ENCODE peak calls at places on chromosomes 3 and 15, in seven cellular contexts. One of them, this sample, is unnamed.

GRCh38 chr3:13307041-13307440 is 113.1 kb downstream of the NUP210 start:
- DNase-seq in HFF-Myc: no peak
- DNase-seq in SK-N-SH: no peak
- DNase-seq in foreskin fibroblast: no peak
- DNase-seq in psoas muscle: no peak
- DNase-seq in body of pancreas: peak
- DNase-seq in AG04450: no peak
- DNase-seq in this sample: no peak

GRCh38 chr3:178257491-178257890 is 278.7 kb upstream of the KCNMB2 start:
- DNase-seq in HFF-Myc: no peak
- DNase-seq in SK-N-SH: no peak
- DNase-seq in foreskin fibroblast: no peak
- DNase-seq in psoas muscle: no peak
- DNase-seq in body of pancreas: no peak
- DNase-seq in AG04450: no peak
- DNase-seq in this sample: no peak

GRCh38 chr3:197802505-197803459 is 11.7 kb downstream of the LRCH3 start:
- DNase-seq in HFF-Myc: no peak
- DNase-seq in SK-N-SH: no peak
- DNase-seq in foreskin fibroblast: no peak
- DNase-seq in psoas muscle: no peak
- DNase-seq in body of pancreas: no peak
- DNase-seq in AG04450: no peak
- DNase-seq in this sample: no peak

GRCh38 chr3:81651139-81651538 is 110.3 kb downstream of the GBE1 start:
- DNase-seq in HFF-Myc: no peak
- DNase-seq in SK-N-SH: no peak
- DNase-seq in foreskin fibroblast: no peak
- DNase-seq in psoas muscle: no peak
- DNase-seq in body of pancreas: no peak
- DNase-seq in AG04450: no peak
- DNase-seq in this sample: no peak

GRCh38 chr3:50195501-50196252 is 4.3 kb downstream of the GNAT1 start:
- DNase-seq in HFF-Myc: no peak
- DNase-seq in SK-N-SH: no peak
- DNase-seq in foreskin fibroblast: no peak
- DNase-seq in psoas muscle: no peak
- DNase-seq in body of pancreas: no peak
- DNase-seq in AG04450: no peak
- DNase-seq in this sample: no peak

GRCh38 chr3:141740349-141740748 is 2.3 kb downstream of the RNF7 start:
- DNase-seq in HFF-Myc: no peak
- DNase-seq in SK-N-SH: no peak
- DNase-seq in foreskin fibroblast: no peak
- DNase-seq in psoas muscle: no peak
- DNase-seq in body of pancreas: no peak
- DNase-seq in AG04450: no peak
- DNase-seq in this sample: no peak

GRCh38 chr3:49671291-49672288 is 2.6 kb upstream of the APEH start:
- DNase-seq in HFF-Myc: peak
- DNase-seq in SK-N-SH: peak
- DNase-seq in foreskin fibroblast: peak
- DNase-seq in psoas muscle: peak
- DNase-seq in body of pancreas: peak
- DNase-seq in AG04450: peak
- DNase-seq in this sample: no peak

GRCh38 chr3:59425942-59426341 is 376.1 kb upstream of the CFAP20DC start:
- DNase-seq in HFF-Myc: no peak
- DNase-seq in SK-N-SH: no peak
- DNase-seq in foreskin fibroblast: no peak
- DNase-seq in psoas muscle: no peak
- DNase-seq in body of pancreas: no peak
- DNase-seq in AG04450: no peak
- DNase-seq in this sample: no peak

GRCh38 chr3:158696618-158697017 is 24.2 kb upstream of the LXN start:
- DNase-seq in HFF-Myc: no peak
- DNase-seq in SK-N-SH: no peak
- DNase-seq in foreskin fibroblast: no peak
- DNase-seq in psoas muscle: no peak
- DNase-seq in body of pancreas: no peak
- DNase-seq in AG04450: no peak
- DNase-seq in this sample: no peak

GRCh38 chr3:183253961-183254815 is 1.1 kb downstream of the B3GNT5 start:
- DNase-seq in HFF-Myc: no peak
- DNase-seq in SK-N-SH: peak
- DNase-seq in foreskin fibroblast: no peak
- DNase-seq in psoas muscle: peak
- DNase-seq in body of pancreas: peak
- DNase-seq in AG04450: no peak
- DNase-seq in this sample: no peak

GRCh38 chr15:56460046-56460445 is 4.9 kb downstream of the MNS1 start:
- DNase-seq in HFF-Myc: no peak
- DNase-seq in SK-N-SH: no peak
- DNase-seq in foreskin fibroblast: no peak
- DNase-seq in psoas muscle: no peak
- DNase-seq in body of pancreas: no peak
- DNase-seq in AG04450: no peak
- DNase-seq in this sample: no peak

GRCh38 chr3:11095932-11096265 is 58.4 kb upstream of the HRH1 start:
- DNase-seq in HFF-Myc: no peak
- DNase-seq in SK-N-SH: no peak
- DNase-seq in foreskin fibroblast: no peak
- DNase-seq in psoas muscle: no peak
- DNase-seq in body of pancreas: no peak
- DNase-seq in AG04450: no peak
- DNase-seq in this sample: no peak
- TF ChIP-seq CTCF in HFF-Myc: peak
- TF ChIP-seq CTCF in SK-N-SH: peak
- TF ChIP-seq CTCF in foreskin fibroblast: peak
- TF ChIP-seq CTCF in psoas muscle: no peak
- TF ChIP-seq CTCF in body of pancreas: no peak
- TF ChIP-seq CTCF in AG04450: peak
- TF ChIP-seq CTCF in this sample: peak

GRCh38 chr15:75823860-75824613 is 19.2 kb upstream of the UBE2Q2 start:
- DNase-seq in HFF-Myc: no peak
- DNase-seq in SK-N-SH: no peak
- DNase-seq in foreskin fibroblast: no peak
- DNase-seq in psoas muscle: no peak
- DNase-seq in body of pancreas: no peak
- DNase-seq in AG04450: no peak
- DNase-seq in this sample: no peak
- TF ChIP-seq CTCF in HFF-Myc: no peak
- TF ChIP-seq CTCF in SK-N-SH: no peak
- TF ChIP-seq CTCF in foreskin fibroblast: no peak
- TF ChIP-seq CTCF in psoas muscle: no peak
- TF ChIP-seq CTCF in body of pancreas: no peak
- TF ChIP-seq CTCF in AG04450: no peak
- TF ChIP-seq CTCF in this sample: no peak

GRCh38 chr15:38853608-38854007 is 289.0 kb upstream of the RASGRP1 start:
- DNase-seq in HFF-Myc: no peak
- DNase-seq in SK-N-SH: no peak
- DNase-seq in foreskin fibroblast: no peak
- DNase-seq in psoas muscle: no peak
- DNase-seq in body of pancreas: no peak
- DNase-seq in AG04450: no peak
- DNase-seq in this sample: no peak
- TF ChIP-seq CTCF in HFF-Myc: peak
- TF ChIP-seq CTCF in SK-N-SH: peak
- TF ChIP-seq CTCF in foreskin fibroblast: peak
- TF ChIP-seq CTCF in psoas muscle: no peak
- TF ChIP-seq CTCF in body of pancreas: no peak
- TF ChIP-seq CTCF in AG04450: peak
- TF ChIP-seq CTCF in this sample: peak

GRCh38 chr15:69982037-69982436 is 115.7 kb downstream of the TLE3 start:
- DNase-seq in HFF-Myc: no peak
- DNase-seq in SK-N-SH: no peak
- DNase-seq in foreskin fibroblast: no peak
- DNase-seq in psoas muscle: no peak
- DNase-seq in body of pancreas: no peak
- DNase-seq in AG04450: no peak
- DNase-seq in this sample: no peak

GRCh38 chr15:69978603-69979002 is 119.1 kb downstream of the TLE3 start:
- DNase-seq in HFF-Myc: no peak
- DNase-seq in SK-N-SH: no peak
- DNase-seq in foreskin fibroblast: no peak
- DNase-seq in psoas muscle: no peak
- DNase-seq in body of pancreas: no peak
- DNase-seq in AG04450: no peak
- DNase-seq in this sample: no peak

GRCh38 chr15:69980311-69981059 is 117.2 kb downstream of the TLE3 start:
- DNase-seq in HFF-Myc: no peak
- DNase-seq in SK-N-SH: no peak
- DNase-seq in foreskin fibroblast: no peak
- DNase-seq in psoas muscle: no peak
- DNase-seq in body of pancreas: no peak
- DNase-seq in AG04450: no peak
- DNase-seq in this sample: no peak

GRCh38 chr15:69979783-69980182 is 117.9 kb downstream of the TLE3 start:
- DNase-seq in HFF-Myc: no peak
- DNase-seq in SK-N-SH: no peak
- DNase-seq in foreskin fibroblast: no peak
- DNase-seq in psoas muscle: no peak
- DNase-seq in body of pancreas: no peak
- DNase-seq in AG04450: no peak
- DNase-seq in this sample: no peak

DNA sequence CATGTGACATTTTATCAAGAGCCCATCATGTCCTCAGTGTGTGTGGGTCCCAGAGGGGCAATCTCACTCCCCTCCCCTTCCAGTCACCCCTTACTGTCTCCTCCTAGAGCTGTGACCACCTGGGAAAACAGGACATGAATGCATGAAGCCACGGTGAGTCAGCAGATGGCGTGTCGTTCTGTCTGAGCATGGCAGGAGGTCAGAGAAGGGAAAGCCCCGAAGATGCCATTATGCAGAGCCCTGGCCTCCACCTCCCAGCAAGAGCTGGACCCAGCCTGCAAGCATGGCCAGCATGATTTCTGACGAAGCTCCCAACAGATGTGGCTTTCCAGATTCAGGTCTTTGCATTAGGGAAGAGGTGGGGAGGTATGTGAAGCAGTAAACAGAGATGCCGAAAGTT is 118.4 kb downstream of the TLE3 start:
- DNase-seq in HFF-Myc: no peak
- DNase-seq in SK-N-SH: no peak
- DNase-seq in foreskin fibroblast: no peak
- DNase-seq in psoas muscle: no peak
- DNase-seq in body of pancreas: peak
- DNase-seq in AG04450: no peak
- DNase-seq in this sample: no peak
- TF ChIP-seq CTCF in HFF-Myc: no peak
- TF ChIP-seq CTCF in SK-N-SH: no peak
- TF ChIP-seq CTCF in foreskin fibroblast: no peak
- TF ChIP-seq CTCF in psoas muscle: no peak
- TF ChIP-seq CTCF in body of pancreas: no peak
- TF ChIP-seq CTCF in AG04450: no peak
- TF ChIP-seq CTCF in this sample: no peak

This sample was measured in BJ.